ENCODE peak calls at places on chromosome 9, in five cellular contexts. J, H, V, E and U are unnamed samples.

GRCh38 chr9:13900449-13900848 is 413.5 kb downstream of the NFIB start:
- DNase-seq in V (no peak), J (no peak), E (no peak), H (no peak), U (no peak)

GRCh38 chr9:83544002-83544698 is 5.9 kb upstream of the FRMD3 start:
- DNase-seq in E (peak; percentile 42), H (peak; percentile 49), V (no peak), J (no peak), U (peak; percentile 57)

GRCh38 chr9:21871256-21871975 is 69.0 kb downstream of the MTAP start:
- DNase-seq in H (no peak), V (no peak), E (no peak), J (no peak), U (no peak)

GRCh38 chr9:70412678-70413426 is 1.6 kb downstream of the KLF9 start:
- DNase-seq in J (peak; percentile 80), E (no peak), V (peak; percentile 25), H (no peak), U (no peak)

GRCh38 chr9:109319631-109320233 is 1.1 kb downstream of the EPB41L4B start:
- DNase-seq in V (no peak), J (no peak), E (no peak), H (no peak), U (no peak)

GRCh38 chr9:36018755-36019720 is 17.7 kb upstream of the RECK start:
- DNase-seq in V (no peak), J (no peak), E (no peak), H (peak; percentile 19), U (no peak)

GRCh38 chr9:125655691-125656410 is 51.2 kb downstream of the MAPKAP1 start:
- DNase-seq in E (no peak), H (no peak), V (no peak), J (no peak), U (no peak)

GRCh38 chr9:69446496-69446895 is 121.5 kb downstream of the ENTREP1 start:
- DNase-seq in H (no peak), E (no peak), J (no peak), V (no peak), U (no peak)

GRCh38 chr9:101566904-101567724 is 27.7 kb downstream of the PPP3R2 start:
- DNase-seq in H (peak; percentile 19), E (peak; percentile 22), V (no peak), J (no peak), U (peak; percentile 48)

GRCh38 chr9:18405240-18405639 is 68.7 kb upstream of the ADAMTSL1 start:
- DNase-seq in J (no peak), V (no peak), E (no peak), H (no peak), U (no peak)

GRCh38 chr9:2465921-2466460 is 155.6 kb upstream of the VLDLR start:
- DNase-seq in H (no peak), J (no peak), V (no peak), E (peak; percentile 36), U (no peak)

GRCh38 chr9:124248066-124248465 is 9.7 kb upstream of the NEK6 start:
- DNase-seq in J (no peak), V (no peak), H (no peak), E (no peak), U (no peak)